ENCODE peak calls at places on chromosomes 11 and 22, in five cellular contexts. One of them, this sample, is unnamed.

GRCh38 chr11:10386361-10386760 is 68.7 kb upstream of the AMPD3 start:
- DNase-seq in activated gamma-delta T cell treated with Interleukin-2 at 50 U/mL for 16 hours: no peak
- DNase-seq in body of pancreas: no peak
- DNase-seq in MCF 10A: no peak
- DNase-seq in GM03348: no peak
- DNase-seq in this sample: no peak

GRCh38 chr11:83895516-83895915 is 609.3 kb upstream of the CCDC90B start:
- DNase-seq in activated gamma-delta T cell treated with Interleukin-2 at 50 U/mL for 16 hours: no peak
- DNase-seq in body of pancreas: no peak
- DNase-seq in MCF 10A: no peak
- DNase-seq in GM03348: no peak
- DNase-seq in this sample: no peak

GRCh38 chr11:70528046-70528793 is 129.9 kb downstream of the CTTN start:
- DNase-seq in activated gamma-delta T cell treated with Interleukin-2 at 50 U/mL for 16 hours: no peak
- DNase-seq in body of pancreas: no peak
- DNase-seq in MCF 10A: no peak
- DNase-seq in GM03348: no peak
- DNase-seq in this sample: no peak

GRCh38 chr11:44003736-44004451 is 43.9 kb upstream of the ACCSL start:
- DNase-seq in activated gamma-delta T cell treated with Interleukin-2 at 50 U/mL for 16 hours: no peak
- DNase-seq in body of pancreas: no peak
- DNase-seq in MCF 10A: no peak
- DNase-seq in GM03348: peak
- DNase-seq in this sample: no peak

GRCh38 chr11:120305286-120305685 is 19.8 kb upstream of the TLCD5 start:
- DNase-seq in activated gamma-delta T cell treated with Interleukin-2 at 50 U/mL for 16 hours: no peak
- DNase-seq in body of pancreas: no peak
- DNase-seq in MCF 10A: peak
- DNase-seq in GM03348: no peak
- DNase-seq in this sample: no peak

GRCh38 chr22:25409240-25409639 is 155.2 kb upstream of the GRK3 start:
- DNase-seq in activated gamma-delta T cell treated with Interleukin-2 at 50 U/mL for 16 hours: no peak
- DNase-seq in body of pancreas: no peak
- DNase-seq in MCF 10A: no peak
- DNase-seq in GM03348: no peak
- DNase-seq in this sample: no peak

GRCh38 chr11:95556011-95556341 is 233.6 kb downstream of the FAM76B start:
- DNase-seq in activated gamma-delta T cell treated with Interleukin-2 at 50 U/mL for 16 hours: no peak
- DNase-seq in body of pancreas: no peak
- DNase-seq in MCF 10A: no peak
- DNase-seq in GM03348: no peak
- DNase-seq in this sample: no peak

GRCh38 chr11:3225826-3226750 is 6.1 kb downstream of the MRGPRE start:
- DNase-seq in activated gamma-delta T cell treated with Interleukin-2 at 50 U/mL for 16 hours: no peak
- DNase-seq in body of pancreas: no peak
- DNase-seq in MCF 10A: no peak
- DNase-seq in GM03348: peak
- DNase-seq in this sample: no peak